ENCODE peak calls at places on chromosome 21, in eight cellular contexts. R is A172; F is NB4; V is hepatic stellate cell; W is stimulated activated CD4-positive, alpha-beta T cell treated with anti-CD3 and anti-CD28 coated beads, Interleukin-1b, Interleukin-23, amount 100 ng/mL, for 48 hours; M is activated naive CD4-positive, alpha-beta T cell treated with anti-CD3 and anti-CD28 coated beads, Interleukin-2, amount 10 ng/mL, durations not matched to agents 7 days and 5 days; U is ACHN; S is nephron progenitor cell. K is an unnamed sample.
A peak's percentile ranks its signal among the peaks of the same experiment; 100 is the strongest.

GRCh38 chr21:37984416-37984815 is 68.2 kb upstream of the KCNJ6 start:
- DNase-seq in R (peak; percentile 31), M (no peak), U (no peak), S (no peak), F (no peak), V (no peak), W (no peak), K (no peak)

GRCh38 chr21:36839735-36840134 is 126.7 kb downstream of the HLCS start:
- DNase-seq in F (no peak), R (no peak), M (no peak), V (no peak), U (no peak), W (no peak), S (no peak), K (no peak)

GRCh38 chr21:32347887-32348450 is 44.8 kb downstream of the URB1 start:
- DNase-seq in W (no peak), U (no peak), M (no peak), S (no peak), F (no peak), V (no peak), R (no peak), K (no peak)

GRCh38 chr21:25942145-25942544 is 207.4 kb downstream of the GABPA start:
- DNase-seq in U (no peak), M (no peak), W (no peak), S (no peak), R (no peak), V (no peak), F (no peak), K (no peak)

GRCh38 chr21:26632691-26633090 is 59.6 kb upstream of the CYYR1 start:
- DNase-seq in W (no peak), M (no peak), S (no peak), F (no peak), U (no peak), V (no peak), R (no peak), K (no peak)

GRCh38 chr21:15514073-15514946 is 215.5 kb upstream of the USP25 start:
- DNase-seq in R (no peak), M (peak; percentile 79), S (no peak), V (no peak), F (no peak), U (no peak), W (peak; percentile 32), K (no peak)

GRCh38 chr21:10272216-10272615 is 249.2 kb upstream of the TPTE start:
- DNase-seq in V (no peak), W (peak; percentile 2), M (peak; percentile 24), S (no peak), F (no peak), U (no peak), R (peak; percentile 36), K (no peak)

GRCh38 chr21:38095220-38095619 is 161.6 kb upstream of the KCNJ15 start:
- DNase-seq in F (no peak), U (peak; percentile 55), M (no peak), W (no peak), S (no peak), R (peak; percentile 27), V (no peak), K (no peak)

GRCh38 chr21:35084869-35085268 is 35.8 kb upstream of the RUNX1 start:
- DNase-seq in V (peak; percentile 50), S (no peak), R (peak; percentile 97), U (peak; percentile 28), W (no peak), M (no peak), F (no peak), K (peak; percentile 85)

GRCh38 chr21:17089121-17089520 is 423.7 kb upstream of the CXADR start:
- DNase-seq in U (no peak), F (no peak), R (no peak), V (no peak), W (no peak), M (no peak), S (no peak), K (no peak)

GRCh38 chr21:42151148-42152074 is 67.5 kb upstream of the ABCG1 start:
- DNase-seq in W (no peak), M (no peak), S (no peak), R (no peak), V (no peak), U (no peak), F (no peak), K (no peak)

GRCh38 chr21:28396421-28396820 is 596.3 kb downstream of the LTN1 start:
- DNase-seq in V (no peak), R (no peak), S (no peak), M (no peak), U (no peak), W (no peak), F (no peak), K (no peak)

GRCh38 chr21:42903817-42904216 is 10.7 kb downstream of the NDUFV3 start:
- DNase-seq in V (no peak), W (no peak), R (no peak), M (no peak), S (no peak), F (no peak), U (no peak), K (no peak)

GRCh38 chr21:27700974-27701614 is 734.2 kb upstream of the ADAMTS5 start:
- DNase-seq in W (peak; percentile 57), U (peak; percentile 85), S (peak; percentile 86), F (peak; percentile 72), M (peak; percentile 71), R (peak; percentile 81), V (peak; percentile 49), K (peak; percentile 71)

GRCh38 chr21:37878946-37879660 is 37.2 kb downstream of the KCNJ6 start:
- DNase-seq in U (peak; percentile 81), M (no peak), S (no peak), F (no peak), W (no peak), V (peak; percentile 35), R (peak; percentile 78), K (no peak)

GRCh38 chr21:38797470-38797869 is 8.3 kb upstream of the ETS2 start:
- DNase-seq in W (no peak), S (no peak), U (no peak), F (peak; percentile 62), V (no peak), M (no peak), R (peak; percentile 64), K (no peak)

GRCh38 chr21:45766501-45766900 is 123.0 kb downstream of the PCBP3 start:
- DNase-seq in F (no peak), R (no peak), V (no peak), U (no peak), M (no peak), W (no peak), S (no peak), K (no peak)

GRCh38 chr21:36395353-36396111 is 10.3 kb downstream of the CHAF1B start:
- DNase-seq in F (no peak), M (no peak), V (no peak), W (no peak), R (no peak), S (no peak), U (no peak), K (no peak)

GRCh38 chr21:36783612-36784383 is 84.9 kb downstream of the SIM2 start:
- DNase-seq in W (peak; percentile 23), R (peak; percentile 99), S (no peak), U (peak; percentile 76), V (peak; percentile 71), M (no peak), F (no peak), K (no peak)

GRCh38 chr21:45080639-45081414 is 6.4 kb downstream of the ADARB1 start:
- DNase-seq in V (peak; percentile 80), S (no peak), M (peak; percentile 65), F (peak; percentile 48), U (peak; percentile 10), W (peak; percentile 37), R (peak; percentile 55), K (no peak)

GRCh38 chr21:46121286-46122221 is 23.6 kb downstream of the COL6A2 start:
- DNase-seq in F (no peak), S (peak; percentile 1), W (no peak), M (peak; percentile 18), V (no peak), U (no peak), R (no peak), K (no peak)

GRCh38 chr21:34881421-34881820 is 167.7 kb downstream of the RUNX1 start:
- DNase-seq in W (no peak), R (peak; percentile 77), F (no peak), U (peak; percentile 47), S (no peak), M (no peak), V (peak; percentile 50), K (no peak)

GRCh38 chr21:44299458-44300261 is at the start of gene PFKL:
- DNase-seq in V (peak; percentile 94), F (peak; percentile 96), R (peak; percentile 41), U (peak; percentile 49), M (peak; percentile 82), W (peak; percentile 73), S (peak; percentile 80), K (no peak)

GRCh38 chr21:34639882-34640788 is 25.2 kb upstream of the RCAN1 start:
- DNase-seq in M (peak; percentile 58), V (no peak), W (peak; percentile 51), R (peak; percentile 27), S (no peak), F (no peak), U (no peak), K (no peak)

GRCh38 chr21:36792505-36792967 is 93.6 kb downstream of the SIM2 start:
- DNase-seq in S (no peak), M (no peak), W (peak; percentile 38), F (peak; percentile 8), U (no peak), R (peak; percentile 84), V (no peak), K (no peak)

GRCh38 chr21:40640427-40640826 is 206.5 kb downstream of the DSCAM start:
- DNase-seq in S (no peak), M (no peak), W (no peak), F (no peak), R (no peak), V (no peak), U (no peak), K (no peak)

GRCh38 chr21:29920938-29921337 is 18.9 kb downstream of the GRIK1 start:
- DNase-seq in F (no peak), R (no peak), U (no peak), M (no peak), V (no peak), S (no peak), W (no peak), K (no peak)

GRCh38 chr21:31204801-31205200 is 139.3 kb downstream of the TIAM1 start:
- DNase-seq in U (no peak), M (no peak), W (no peak), S (no peak), F (no peak), V (no peak), R (no peak), K (no peak)

GRCh38 chr21:26732442-26733221 is 112.6 kb downstream of the ADAMTS1 start:
- DNase-seq in U (peak; percentile 41), W (peak; percentile 5), R (peak; percentile 28), M (peak; percentile 35), F (peak; percentile 22), V (peak; percentile 17), S (peak; percentile 61), K (no peak)

GRCh38 chr21:45306832-45307571 is 19.3 kb upstream of the POFUT2 start:
- DNase-seq in M (no peak), S (peak; percentile 55), R (no peak), W (no peak), U (no peak), V (peak; percentile 71), F (peak; percentile 67), K (no peak)

GRCh38 chr21:28974531-28975227 is 18.0 kb downstream of the LTN1 start:
- DNase-seq in V (no peak), U (no peak), R (no peak), F (no peak), M (no peak), S (no peak), W (no peak), K (no peak)

GRCh38 chr21:46568562-46568961 is 36.3 kb downstream of the S100B start:
- DNase-seq in W (no peak), F (no peak), R (no peak), U (no peak), M (no peak), S (no peak), V (no peak), K (no peak)

GRCh38 chr21:37762606-37763005 is 153.7 kb downstream of the KCNJ6 start:
- DNase-seq in W (no peak), S (no peak), U (no peak), F (no peak), V (no peak), M (no peak), R (no peak), K (no peak)

GRCh38 chr21:18178509-18178908 is 66.1 kb upstream of the CHODL start:
- DNase-seq in S (no peak), M (no peak), R (no peak), W (no peak), V (no peak), U (no peak), F (no peak), K (no peak)